ENCODE peak calls at places on chromosomes 1 and 21, in nine cellular contexts. J is lower lobe of right lung, D is osteoblast, U is choroid plexus epithelial cell, A is fibroblast of lung, G is AG04450, C is fibroblast of mammary gland, P is AG10803, E is IMR-90. T is an unnamed sample.

GRCh38 chr1:155322571-155322952 is 1.9 kb downstream of the RUSC1 start:
- DNase-seq in J (peak), D (peak), U (peak), A (peak), G (no peak), C (peak), P (no peak), E (peak), T (peak)

GRCh38 chr1:23152966-23153684 is 15.5 kb downstream of the LUZP1 start:
- DNase-seq in J (no peak), D (no peak), U (no peak), A (peak), G (no peak), C (no peak), P (no peak), E (peak), T (no peak)

GRCh38 chr21:28445081-28445830 is 547.4 kb downstream of the LTN1 start:
- DNase-seq in J (no peak), D (no peak), U (peak), A (peak), G (peak), C (peak), P (peak), E (peak), T (peak)

GRCh38 chr1:173023343-173023742 is 27.4 kb downstream of the TNFSF18 start:
- DNase-seq in J (no peak), D (no peak), U (no peak), A (no peak), G (no peak), C (peak), P (no peak), E (peak), T (no peak)

GRCh38 chr1:50562106-50562505 is 138.9 kb upstream of the DMRTA2 start:
- DNase-seq in J (no peak), D (peak), U (no peak), A (no peak), G (no peak), C (peak), P (peak), E (no peak), T (peak)

GRCh38 chr1:94033849-94034248 is 87.1 kb downstream of the ABCA4 start:
- DNase-seq in J (no peak), D (no peak), U (peak), A (no peak), G (no peak), C (no peak), P (no peak), E (no peak), T (no peak)

GRCh38 chr1:172431721-172432192 is 11.3 kb downstream of the C1orf105 start:
- DNase-seq in J (peak), D (no peak), U (no peak), A (no peak), G (no peak), C (no peak), P (no peak), E (no peak), T (no peak)

GRCh38 chr1:170168263-170168662 is 22.5 kb downstream of the NTMT2 start:
- DNase-seq in J (no peak), D (no peak), U (peak), A (peak), G (peak), C (peak), P (peak), E (peak), T (peak)

GRCh38 chr1:160460683-160461287 is 60.4 kb downstream of the VANGL2 start:
- DNase-seq in J (no peak), D (no peak), U (no peak), A (no peak), G (no peak), C (no peak), P (no peak), E (no peak), T (no peak)

GRCh38 chr1:243473281-243474210 is 217.7 kb downstream of the SDCCAG8 start:
- DNase-seq in J (no peak), D (peak), U (peak), A (peak), G (no peak), C (peak), P (peak), E (peak), T (peak)

GRCh38 chr1:67731322-67731721 is 46.3 kb downstream of the GADD45A start:
- DNase-seq in J (no peak), D (no peak), U (no peak), A (no peak), G (no peak), C (no peak), P (no peak), E (no peak), T (no peak)

GRCh38 chr21:35578350-35578782 is 482.0 kb downstream of the SETD4 start:
- DNase-seq in J (no peak), D (peak), U (peak), A (peak), G (peak), C (peak), P (peak), E (peak), T (peak)

GRCh38 chr1:163472267-163472666 is 150.5 kb downstream of the NUF2 start:
- DNase-seq in J (no peak), D (no peak), U (no peak), A (peak), G (no peak), C (no peak), P (no peak), E (no peak), T (no peak)

GRCh38 chr1:188904201-188904600 is 1573.5 kb downstream of the BRINP3 start:
- DNase-seq in J (no peak), D (no peak), U (no peak), A (peak), G (no peak), C (no peak), P (no peak), E (peak), T (no peak)

GRCh38 chr1:30603081-30603858 is 120.1 kb downstream of the MATN1 start:
- DNase-seq in J (no peak), D (no peak), U (no peak), A (no peak), G (no peak), C (no peak), P (no peak), E (no peak), T (no peak)

GRCh38 chr21:38847556-38847955 is 41.8 kb downstream of the ETS2 start:
- DNase-seq in J (no peak), D (no peak), U (peak), A (peak), G (no peak), C (no peak), P (no peak), E (no peak), T (peak)

GRCh38 chr1:236089046-236089773 is 24.3 kb upstream of the NID1 start:
- DNase-seq in J (no peak), D (no peak), U (peak), A (peak), G (no peak), C (peak), P (no peak), E (peak), T (peak)

GRCh38 chr1:25026757-25027450 is 96.8 kb upstream of the RUNX3 start:
- DNase-seq in J (no peak), D (peak), U (peak), A (no peak), G (no peak), C (no peak), P (no peak), E (peak), T (no peak)

GRCh38 chr21:43276811-43277210 is 108.0 kb downstream of the CRYAA start:
- DNase-seq in J (peak), D (peak), U (no peak), A (no peak), G (no peak), C (no peak), P (no peak), E (no peak), T (no peak)

GRCh38 chr1:162905174-162905573 is 44.2 kb upstream of the CCDC190 start:
- DNase-seq in J (no peak), D (no peak), U (peak), A (no peak), G (no peak), C (no peak), P (no peak), E (no peak), T (no peak)

GRCh38 chr1:183590225-183591191 is at the start of gene NCF2:
- DNase-seq in J (peak), D (no peak), U (peak), A (no peak), G (no peak), C (peak), P (no peak), E (peak), T (peak)

GRCh38 chr1:110647254-110647891 is 27.4 kb downstream of the KCNA3 start:
- DNase-seq in J (no peak), D (no peak), U (peak), A (peak), G (no peak), C (peak), P (peak), E (peak), T (peak)

GRCh38 chr1:99808391-99809115 is 41.6 kb upstream of the AGL start:
- DNase-seq in J (no peak), D (peak), U (peak), A (peak), G (peak), C (peak), P (peak), E (peak), T (peak)

GRCh38 chr1:54810144-54810942 is 9.2 kb upstream of the TTC22 start:
- DNase-seq in J (peak), D (peak), U (peak), A (no peak), G (peak), C (peak), P (peak), E (peak), T (peak)

GRCh38 chr1:76682152-76682551 is 185.1 kb upstream of the ST6GALNAC5 start:
- DNase-seq in J (no peak), D (no peak), U (no peak), A (no peak), G (no peak), C (no peak), P (no peak), E (no peak), T (no peak)

GRCh38 chr1:40806724-40807675 is 23.4 kb downstream of the KCNQ4 start:
- DNase-seq in J (no peak), D (peak), U (no peak), A (no peak), G (no peak), C (no peak), P (no peak), E (no peak), T (peak)

GRCh38 chr1:85047472-85048295 is 616 bp downstream of the MCOLN3 start:
- DNase-seq in J (peak), D (peak), U (no peak), A (no peak), G (no peak), C (no peak), P (no peak), E (no peak), T (no peak)

GRCh38 chr1:1115136-1115829 is 606 bp downstream of the C1orf159 start:
- DNase-seq in J (peak), D (peak), U (peak), A (no peak), G (no peak), C (no peak), P (no peak), E (no peak), T (no peak)

GRCh38 chr1:236837897-236838296 is 42.8 kb downstream of the MTR start:
- DNase-seq in J (no peak), D (no peak), U (no peak), A (no peak), G (no peak), C (no peak), P (no peak), E (no peak), T (no peak)

GRCh38 chr1:239718571-239718970 is 332.2 kb downstream of the CHRM3 start:
- DNase-seq in J (no peak), D (no peak), U (no peak), A (no peak), G (no peak), C (no peak), P (no peak), E (no peak), T (no peak)

GRCh38 chr1:234558186-234558836 is 51.7 kb downstream of the IRF2BP2 start:
- DNase-seq in J (no peak), D (no peak), U (peak), A (peak), G (no peak), C (no peak), P (no peak), E (no peak), T (peak)

GRCh38 chr21:46156678-46157077 is 1.3 kb upstream of the FTCD start:
- DNase-seq in J (no peak), D (peak), U (no peak), A (no peak), G (no peak), C (no peak), P (no peak), E (no peak), T (no peak)

GRCh38 chr1:175862418-175862817 is 119.0 kb upstream of the TNR start:
- DNase-seq in J (no peak), D (no peak), U (no peak), A (no peak), G (no peak), C (no peak), P (no peak), E (no peak), T (no peak)

GRCh38 chr1:116853680-116854191 is 56.0 kb upstream of the PTGFRN start:
- DNase-seq in J (no peak), D (peak), U (peak), A (peak), G (no peak), C (peak), P (peak), E (peak), T (peak)
- H3K4me3 ChIP-seq in J (no peak), D (peak), U (no peak), A (no peak), G (no peak), C (no peak), P (no peak), E (no peak), T (no peak)

DNA sequence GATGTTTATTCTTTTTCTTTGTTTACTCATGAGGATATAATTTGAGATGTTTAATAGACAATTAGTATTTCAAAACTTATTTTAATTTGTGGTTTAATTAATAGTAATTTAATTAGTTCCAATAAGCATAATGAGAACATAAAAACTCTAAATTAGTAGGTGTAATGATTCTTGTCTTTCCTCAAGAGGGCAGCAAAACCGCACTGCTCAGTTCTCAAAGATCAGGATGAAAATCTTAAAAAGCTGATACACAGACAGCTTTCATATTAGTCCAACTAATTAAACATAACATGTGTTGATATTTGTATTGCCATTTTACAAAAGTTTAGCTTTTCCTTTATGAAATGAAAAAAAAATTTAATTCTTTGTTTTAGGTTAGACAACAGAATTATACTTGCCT is 106.7 kb upstream of the C21orf91 start:
- DNase-seq in J (no peak), D (peak), U (peak), A (peak), G (no peak), C (peak), P (peak), E (peak), T (peak)
- TF ChIP-seq CTCF in J (peak), D (peak), U (peak), A (peak), G (peak), C (peak), P (peak), E (peak), T (peak)

GRCh38 chr1:214317734-214318133 is 36.8 kb downstream of the SMYD2 start:
- DNase-seq in J (no peak), D (no peak), U (peak), A (no peak), G (no peak), C (peak), P (no peak), E (no peak), T (no peak)
- H3K4me3 ChIP-seq in J (no peak), D (peak), U (no peak), A (no peak), G (no peak), C (no peak), P (no peak), E (no peak), T (no peak)

GRCh38 chr1:185314416-185314815 is 2.6 kb downstream of the IVNS1ABP start:
- DNase-seq in J (no peak), D (no peak), U (peak), A (no peak), G (no peak), C (no peak), P (no peak), E (no peak), T (peak)

GRCh38 chr1:185315364-185316108 is 1.5 kb downstream of the IVNS1ABP start:
- DNase-seq in J (no peak), D (no peak), U (peak), A (peak), G (no peak), C (no peak), P (no peak), E (no peak), T (no peak)

GRCh38 chr1:185317034-185317885 is at the start of gene IVNS1ABP:
- DNase-seq in J (peak), D (peak), U (peak), A (peak), G (peak), C (peak), P (peak), E (peak), T (peak)

GRCh38 chr1:185317886-185318310 is 855 bp upstream of the IVNS1ABP start:
- DNase-seq in J (no peak), D (peak), U (peak), A (peak), G (no peak), C (no peak), P (peak), E (no peak), T (peak)

GRCh38 chr1:185316163-185317033 is 645 bp downstream of the IVNS1ABP start:
- DNase-seq in J (peak), D (peak), U (peak), A (peak), G (peak), C (peak), P (peak), E (peak), T (peak)
- TF ChIP-seq CTCF in J (no peak), D (no peak), U (peak), A (no peak), G (no peak), C (no peak), P (no peak), E (no peak), T (no peak)

GRCh38 chr1:42943728-42944127 is 14.9 kb downstream of the SLC2A1 start:
- DNase-seq in J (no peak), D (no peak), U (no peak), A (no peak), G (no peak), C (no peak), P (no peak), E (no peak), T (no peak)

GRCh38 chr1:42940851-42941639 is 17.6 kb downstream of the SLC2A1 start:
- DNase-seq in J (no peak), D (peak), U (peak), A (peak), G (peak), C (peak), P (peak), E (peak), T (peak)

GRCh38 chr1:42942444-42942843 is 16.2 kb downstream of the SLC2A1 start:
- DNase-seq in J (no peak), D (no peak), U (no peak), A (no peak), G (no peak), C (no peak), P (no peak), E (no peak), T (no peak)

GRCh38 chr1:42943166-42943565 is 15.5 kb downstream of the SLC2A1 start:
- DNase-seq in J (peak), D (peak), U (peak), A (peak), G (no peak), C (no peak), P (no peak), E (no peak), T (peak)

DNA sequence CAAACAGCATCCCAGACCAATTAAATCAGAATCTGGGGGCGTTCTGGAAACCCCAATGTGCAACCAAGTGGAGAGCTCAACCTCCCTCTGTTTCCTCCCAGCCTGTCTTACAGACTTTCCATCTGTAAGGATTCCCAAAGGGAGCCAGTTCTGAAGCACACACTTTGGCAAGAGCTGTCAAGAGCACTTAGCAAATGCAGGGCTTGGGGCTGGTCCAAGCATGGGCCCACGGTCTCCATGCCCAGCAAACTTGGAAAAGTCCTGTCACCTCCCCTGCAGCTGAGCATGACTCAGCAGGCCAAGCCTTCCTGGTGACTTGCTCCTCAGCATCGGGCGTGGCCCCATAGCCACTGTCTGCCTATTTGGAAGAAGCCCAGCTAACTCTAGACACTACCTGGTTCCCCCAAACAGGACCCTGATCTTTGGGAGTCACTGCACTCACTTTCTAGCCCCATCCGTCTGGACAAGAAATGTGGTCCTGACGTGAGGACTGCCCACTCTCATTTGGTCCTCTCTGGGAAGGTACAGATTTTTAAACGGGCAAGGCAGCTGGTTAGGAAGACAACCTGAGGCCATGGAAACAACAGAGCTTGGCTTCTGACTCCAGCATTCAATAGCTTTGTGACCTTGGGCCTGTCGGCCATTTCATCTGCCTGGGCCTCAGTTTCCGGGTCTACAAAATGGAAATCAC is 16.9 kb downstream of the SLC2A1 start:
- DNase-seq in J (peak), D (peak), U (peak), A (peak), G (no peak), C (peak), P (peak), E (peak), T (peak)
- H3K4me3 ChIP-seq in J (no peak), D (peak), U (no peak), A (no peak), G (no peak), C (no peak), P (no peak), E (no peak), T (no peak)

GRCh38 chr1:152486400-152487006 is 24.1 kb upstream of the LCE5A start:
- DNase-seq in J (no peak), D (no peak), U (no peak), A (no peak), G (no peak), C (peak), P (no peak), E (no peak), T (no peak)
- TF ChIP-seq CTCF in J (peak), D (peak), U (peak), A (peak), G (no peak), C (peak), P (peak), E (peak), T (peak)

DNA sequence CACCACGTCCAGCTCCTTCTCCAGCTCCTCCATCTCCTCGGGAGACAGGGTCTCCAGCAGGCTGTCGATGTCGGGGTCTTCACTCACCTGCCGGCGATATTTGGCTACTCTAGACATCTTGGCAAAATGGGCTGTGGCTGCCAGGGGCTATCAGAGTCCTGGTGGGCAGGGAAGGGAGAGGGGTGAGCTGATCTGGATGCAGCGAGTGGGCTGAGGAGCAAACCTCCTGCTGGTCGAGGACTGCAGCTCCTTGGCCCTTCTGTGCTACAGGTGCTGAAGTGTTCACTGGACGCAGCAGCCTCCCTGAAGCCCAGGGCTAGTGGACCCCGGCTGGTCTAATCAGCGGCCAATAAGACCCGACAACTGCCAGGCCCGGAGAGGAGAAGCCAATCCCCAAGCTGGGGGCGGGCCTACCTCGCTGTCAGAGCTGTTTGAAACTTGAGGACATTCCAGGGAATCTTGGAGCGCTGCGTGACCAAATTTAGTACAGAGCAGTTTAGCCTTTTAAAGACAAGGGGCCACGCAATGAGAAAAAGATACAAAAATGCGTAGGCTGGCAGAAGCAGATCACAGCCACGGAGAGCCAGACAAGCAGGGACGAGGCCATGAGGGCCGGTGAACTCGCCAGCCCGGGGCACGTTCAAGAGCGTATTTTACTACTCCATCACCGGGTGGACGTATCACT is at the start of gene LMOD1:
- DNase-seq in J (peak), D (peak), U (peak), A (peak), G (peak), C (peak), P (peak), E (peak), T (peak)
- H3K4me3 ChIP-seq in J (peak), D (peak), U (peak), A (peak), G (peak), C (peak), P (peak), E (peak), T (peak)